ENCODE peak calls at places on chromosomes 12 and 14, in four cellular contexts. C is HepG2, Q is GM12878, L is K562. U is an unnamed sample.

GRCh38 chr14:23306412-23307145 is at the start of gene BCL2L2:
- DNase-seq in C (peak; percentile 98), Q (no peak), L (peak; percentile 87), U (peak; percentile 70)

GRCh38 chr12:58537278-58537677 is 383.0 kb downstream of the LRIG3 start:
- DNase-seq in C (peak; percentile 15), Q (no peak), L (no peak), U (no peak)

GRCh38 chr12:880656-881055 is 68.8 kb downstream of the RAD52 start:
- DNase-seq in C (no peak), Q (no peak), L (no peak), U (no peak)

GRCh38 chr12:123995023-123995422 is 22.0 kb downstream of the ZNF664 start:
- DNase-seq in C (no peak), Q (no peak), L (no peak), U (no peak)

GRCh38 chr14:66403183-66403582 is 83.0 kb upstream of the CCDC196 start:
- DNase-seq in C (peak; percentile 40), Q (no peak), L (no peak), U (no peak)

GRCh38 chr14:22492601-22493000 is 96.4 kb downstream of the DAD1 start:
- DNase-seq in C (no peak), Q (no peak), L (no peak), U (no peak)

GRCh38 chr14:44854114-44854513 is 107.6 kb downstream of the KLHL28 start:
- DNase-seq in C (no peak), Q (no peak), L (no peak), U (no peak)

GRCh38 chr12:93245543-93245942 is 132.2 kb upstream of the NUDT4 start:
- DNase-seq in C (no peak), Q (peak; percentile 87), L (no peak), U (no peak)

GRCh38 chr12:52614381-52615207 is 3.8 kb downstream of the KRT73 start:
- DNase-seq in C (no peak), Q (no peak), L (no peak), U (no peak)

GRCh38 chr14:52551696-52552062 is 626 bp downstream of the TXNDC16 start:
- DNase-seq in C (peak; percentile 32), Q (no peak), L (peak; percentile 7), U (no peak)

GRCh38 chr12:30753761-30754382 is 879 bp downstream of the CAPRIN2 start:
- DNase-seq in C (no peak), Q (no peak), L (no peak), U (no peak)

GRCh38 chr12:108724890-108725151 is 6.5 kb downstream of the CORO1C start:
- DNase-seq in C (no peak), Q (no peak), L (no peak), U (no peak)

GRCh38 chr12:106774808-106775524 is 484 bp downstream of the RIC8B start:
- DNase-seq in C (no peak), Q (no peak), L (no peak), U (no peak)

GRCh38 chr12:101719566-101719965 is 19.7 kb downstream of the SYCP3 start:
- DNase-seq in C (no peak), Q (no peak), L (no peak), U (no peak)

GRCh38 chr12:33182485-33182884 is 257.1 kb downstream of the SYT10 start:
- DNase-seq in C (no peak), Q (no peak), L (no peak), U (no peak)

GRCh38 chr12:55392032-55392795 is 8.1 kb upstream of the OR6C65 start:
- DNase-seq in C (no peak), Q (no peak), L (no peak), U (no peak)

GRCh38 chr14:56300495-56300894 is 182.3 kb downstream of the PELI2 start:
- DNase-seq in C (no peak), Q (no peak), L (no peak), U (no peak)

GRCh38 chr12:12439636-12440035 is 82.8 kb downstream of the BORCS5 start:
- DNase-seq in C (peak; percentile 87), Q (no peak), L (no peak), U (no peak)

GRCh38 chr12:27785882-27786570 is 6.0 kb upstream of the MANSC4 start:
- DNase-seq in C (no peak), Q (no peak), L (no peak), U (no peak)

GRCh38 chr14:100591453-100592371 is 4.5 kb upstream of the BEGAIN start:
- DNase-seq in C (no peak), Q (no peak), L (no peak), U (no peak)

GRCh38 chr12:40145896-40146295 is 40.0 kb upstream of the SLC2A13 start:
- DNase-seq in C (no peak), Q (no peak), L (no peak), U (no peak)

GRCh38 chr12:55925870-55926737 is 1.6 kb downstream of the PYM1 start:
- DNase-seq in C (no peak), Q (no peak), L (no peak), U (no peak)

GRCh38 chr12:54413284-54414190 is 5.5 kb downstream of the ITGA5 start:
- DNase-seq in C (no peak), Q (no peak), L (no peak), U (no peak)

DNA sequence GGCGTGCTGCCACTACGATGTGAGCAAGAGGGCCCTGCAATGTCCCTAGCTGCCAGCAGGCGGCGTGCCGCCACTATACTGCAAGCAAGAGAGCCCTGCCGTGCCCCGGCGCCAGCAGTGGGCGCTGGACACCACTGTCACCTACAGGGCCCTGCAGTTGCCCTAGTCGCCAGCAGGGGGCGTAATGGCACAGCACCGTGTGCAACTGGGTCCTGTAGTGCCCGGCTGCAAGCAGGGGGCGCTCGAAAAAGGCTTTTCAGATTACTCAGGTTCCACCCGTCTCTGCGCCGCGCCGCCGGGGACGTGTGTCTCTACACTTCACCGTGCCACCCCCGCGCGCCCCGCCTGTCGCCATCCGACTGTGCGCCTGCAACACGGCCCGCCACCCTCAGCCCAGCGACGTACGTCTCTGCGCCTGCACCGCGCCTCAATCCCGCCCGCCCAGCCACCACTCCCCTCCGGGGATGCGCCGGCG is 1356.9 kb downstream of the TMEM121 start:
- DNase-seq in C (peak; percentile 39), Q (no peak), L (no peak), U (peak; percentile 56)
- TF ChIP-seq TAF1 in C (no peak), Q (no peak), L (no peak), U (no peak)

DNA sequence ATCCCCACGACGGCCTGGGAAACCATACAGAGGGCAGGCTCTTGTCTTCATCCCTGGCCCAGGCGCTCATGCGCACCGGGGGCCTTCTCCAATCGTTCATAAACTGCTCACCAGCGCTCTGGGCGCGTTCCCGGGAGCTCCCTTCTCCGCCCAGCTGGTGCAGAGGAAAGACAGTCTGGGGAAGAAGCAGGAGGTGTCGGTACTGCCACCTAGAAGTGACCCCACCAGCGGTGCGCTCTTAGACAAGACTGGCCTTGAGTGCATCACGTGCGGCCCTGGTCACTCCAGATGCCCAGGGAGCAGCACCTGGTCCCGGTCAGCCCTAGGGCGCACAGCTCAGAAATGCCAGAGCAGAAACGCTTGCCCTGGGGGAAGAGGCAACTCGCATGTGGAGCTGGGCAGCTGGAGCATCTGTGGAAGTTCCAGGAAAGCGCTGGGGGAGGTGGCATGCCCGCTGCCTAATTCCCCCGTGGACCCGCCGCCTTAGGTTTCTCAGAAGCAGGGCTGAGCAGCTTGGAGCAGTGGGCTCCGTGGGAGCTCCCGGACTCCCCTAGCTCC is 2.5 kb downstream of the GSC start:
- DNase-seq in C (no peak), Q (no peak), L (no peak), U (no peak)
- TF ChIP-seq EZH2 in C (no peak), Q (no peak), L (no peak), U (peak; percentile 88)

GRCh38 chr14:74246561-74246960 is 7.3 kb downstream of the VSX2 start:
- DNase-seq in C (no peak), Q (no peak), L (no peak), U (no peak)
- TF ChIP-seq TAF1 in C (no peak), Q (no peak), L (no peak), U (no peak)

DNA sequence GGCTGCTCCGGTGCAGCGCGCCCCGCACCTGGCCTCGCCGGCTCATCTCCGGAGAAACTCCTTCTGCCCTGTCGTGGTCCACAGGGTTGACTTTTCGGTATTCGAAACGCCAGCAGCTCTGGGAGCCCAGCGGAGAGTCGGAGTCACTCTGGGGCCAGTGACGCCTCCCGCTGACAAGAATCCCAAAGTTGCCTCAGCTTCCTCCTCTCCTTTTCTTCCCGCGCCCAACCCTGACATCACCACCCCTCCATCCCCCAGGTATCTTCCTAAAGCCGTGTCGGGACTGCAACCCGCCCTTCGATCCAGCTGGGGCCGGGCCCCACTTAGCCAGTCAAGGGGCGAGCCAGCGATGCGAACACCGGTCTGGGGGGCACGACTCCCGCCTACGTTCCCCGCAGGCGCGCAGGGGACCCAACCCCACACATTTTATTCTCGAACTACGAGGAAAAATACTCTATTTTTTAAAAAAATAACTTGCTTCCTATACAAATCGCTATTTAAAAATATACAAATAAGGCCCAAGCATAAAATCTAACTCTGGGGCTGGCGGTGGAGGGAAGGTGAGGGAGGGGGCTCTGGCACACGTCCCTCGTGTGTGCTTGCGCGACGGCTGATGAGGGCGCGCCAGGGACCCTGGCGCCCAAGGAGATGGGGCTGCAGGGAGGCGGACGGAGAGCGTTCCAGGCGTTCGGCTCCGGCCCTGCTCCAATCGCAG is 2.1 kb downstream of the NKX2-8 start:
- DNase-seq in C (no peak), Q (no peak), L (no peak), U (no peak)
- TF ChIP-seq EZH2 in C (no peak), Q (no peak), L (no peak), U (no peak)

GRCh38 chr12:82608706-82609105 is 78.0 kb upstream of the TMTC2 start:
- DNase-seq in C (no peak), Q (no peak), L (no peak), U (no peak)
- TF ChIP-seq TAF1 in C (no peak), Q (no peak), L (no peak), U (no peak)